ENCODE peak calls at places on chromosomes 2 and 18, in ten cellular contexts. T is left ventricle myocardium inferior; Q is mesendoderm; D is epithelial cell of prostate; J is CD4-positive, alpha-beta T cell; K is upper lobe of right lung; N is cardiac muscle cell; I is fibroblast of lung; U is ovary; H is brain microvascular endothelial cell. S is an unnamed sample.

GRCh38 chr18:21486905-21487437 is 113.5 kb downstream of the ESCO1 start:
- DNase-seq in K (no peak), N (no peak), U (no peak), J (no peak), D (no peak), Q (no peak), I (no peak), T (no peak), H (no peak), S (no peak)

GRCh38 chr2:238313991-238314350 is 6.3 kb upstream of the TRAF3IP1 start:
- DNase-seq in U (no peak), K (no peak), D (no peak), H (no peak), J (no peak), Q (no peak), T (no peak), N (no peak), I (no peak), S (no peak)

GRCh38 chr18:54717673-54718435 is 110.4 kb upstream of the RAB27B start:
- DNase-seq in I (peak; percentile 43), T (no peak), H (no peak), N (peak; percentile 23), K (no peak), U (no peak), D (no peak), Q (peak; percentile 56), J (peak; percentile 14), S (no peak)

GRCh38 chr2:134408791-134409190 is 154.9 kb downstream of the MGAT5 start:
- DNase-seq in K (no peak), I (peak; percentile 71), N (no peak), Q (no peak), T (no peak), J (no peak), D (no peak), U (no peak), H (peak; percentile 51), S (no peak)

GRCh38 chr2:147862859-147863516 is 18.2 kb downstream of the ACVR2A start:
- DNase-seq in D (no peak), U (no peak), T (no peak), N (no peak), J (no peak), I (peak; percentile 26), H (no peak), K (no peak), Q (no peak), S (no peak)

GRCh38 chr2:227864161-227864756 is 7.2 kb upstream of the DAW1 start:
- DNase-seq in K (no peak), N (peak; percentile 92), J (no peak), Q (no peak), T (no peak), I (peak; percentile 56), H (peak; percentile 64), D (no peak), U (no peak), S (peak; percentile 13)

GRCh38 chr2:181546086-181546485 is 88.9 kb downstream of the ITGA4 start:
- DNase-seq in Q (no peak), J (no peak), N (peak; percentile 3), K (no peak), D (peak; percentile 55), I (peak; percentile 75), H (peak; percentile 26), U (no peak), T (no peak), S (no peak)

GRCh38 chr2:3219536-3219935 is 158.1 kb downstream of the EIPR1 start:
- DNase-seq in K (no peak), I (no peak), U (no peak), T (no peak), J (no peak), D (no peak), N (no peak), H (no peak), Q (no peak), S (no peak)

GRCh38 chr18:5895886-5896740 is 791 bp upstream of the TMEM200C start:
- DNase-seq in U (peak; percentile 60), I (peak; percentile 76), T (peak; percentile 18), K (peak; percentile 71), N (no peak), Q (peak; percentile 81), J (no peak), H (no peak), D (no peak), S (peak; percentile 20)

GRCh38 chr2:135650721-135651120 is 90.9 kb upstream of the UBXN4 start:
- DNase-seq in H (no peak), J (no peak), Q (no peak), K (no peak), U (no peak), N (no peak), I (peak; percentile 18), T (no peak), D (no peak), S (no peak)

DNA sequence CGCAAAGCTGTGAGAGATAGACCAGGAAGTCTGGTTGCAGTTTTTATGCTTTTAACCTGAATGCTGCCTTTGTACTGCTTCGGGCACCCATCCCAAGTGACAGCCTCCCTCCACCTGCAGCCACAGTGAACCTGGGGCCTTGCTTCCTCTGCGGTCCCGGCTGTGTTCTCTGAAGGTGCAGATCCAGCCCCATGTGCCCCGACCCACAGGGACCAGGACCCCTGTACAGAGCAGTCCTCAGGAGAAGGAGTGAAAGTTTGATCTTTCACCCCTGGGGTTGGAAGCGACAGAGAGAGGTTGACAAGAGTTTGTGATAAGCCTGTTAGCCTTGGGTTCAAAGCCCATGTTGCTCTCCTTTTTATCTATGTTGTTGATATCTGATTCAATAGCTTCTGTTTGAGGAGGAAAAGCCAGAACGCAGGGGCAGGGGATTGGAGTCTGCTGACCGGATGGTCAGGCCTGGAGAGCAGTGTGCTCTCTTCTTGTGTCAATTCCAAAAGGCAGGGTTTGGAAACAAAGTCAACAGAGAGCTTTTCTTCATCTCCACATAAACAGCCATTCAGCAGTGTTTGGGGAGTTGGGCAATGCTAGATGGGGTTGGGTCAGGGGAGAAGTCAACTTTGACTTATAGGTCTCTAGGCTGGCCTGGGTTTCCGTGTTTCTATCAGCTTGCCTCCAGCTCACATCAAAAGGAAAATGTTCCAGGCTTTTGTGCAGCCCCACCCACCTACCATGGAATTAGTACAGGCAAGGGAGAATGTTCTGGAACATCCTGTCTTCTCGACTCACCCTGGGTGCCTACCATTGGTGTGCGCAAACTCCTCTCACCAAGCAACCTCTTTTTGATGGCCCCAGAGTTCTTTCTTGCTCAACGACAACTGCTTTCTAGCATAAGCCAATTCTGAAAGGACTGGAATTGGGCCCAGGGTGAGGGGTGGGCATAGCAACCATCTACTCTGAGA is 214.9 kb downstream of the ALPK2 start:
- DNase-seq in U (no peak), K (no peak), D (no peak), T (no peak), N (no peak), Q (peak; percentile 22), J (no peak), I (no peak), H (no peak), S (no peak)
- H3K27ac ChIP-seq in U (no peak overlapping the region), K (no peak overlapping the region), D (no peak overlapping the region), T (no peak overlapping the region), N (no peak overlapping the region), Q (no peak overlapping the region), J (no peak overlapping the region), I (no peak overlapping the region), H (no peak overlapping the region), S (peak overlapping the region; percentile 49)

GRCh38 chr2:84482588-84482987 is 23.5 kb upstream of the SUCLG1 start:
- DNase-seq in I (no peak), Q (no peak), U (no peak), N (peak; percentile 5), H (no peak), T (no peak), K (no peak), D (no peak), J (no peak), S (no peak)

GRCh38 chr2:84487298-84487996 is 28.4 kb upstream of the SUCLG1 start:
- DNase-seq in T (no peak), H (peak; percentile 56), U (no peak), Q (no peak), N (peak; percentile 96), I (peak; percentile 92), J (no peak), K (no peak), D (no peak), S (no peak)

GRCh38 chr2:84483320-84483719 is 24.2 kb upstream of the SUCLG1 start:
- DNase-seq in J (no peak), Q (no peak), H (no peak), D (no peak), I (no peak), K (no peak), N (no peak), U (no peak), T (no peak), S (no peak)

GRCh38 chr2:84491256-84491655 is 25.0 kb upstream of the DNAH6 start:
- DNase-seq in Q (no peak), J (no peak), T (no peak), D (no peak), I (no peak), N (no peak), H (no peak), K (no peak), U (no peak), S (no peak)

GRCh38 chr2:84486436-84487115 is 27.5 kb upstream of the SUCLG1 start:
- DNase-seq in Q (no peak), K (no peak), T (no peak), I (peak; percentile 58), N (peak; percentile 94), D (no peak), J (no peak), U (no peak), H (no peak), S (peak; percentile 89)
- H3K27ac ChIP-seq in Q (no peak overlapping the region), K (no peak overlapping the region), T (no peak overlapping the region), I (no peak overlapping the region), N (no peak overlapping the region), D (no peak overlapping the region), J (no peak overlapping the region), U (no peak overlapping the region), H (no peak overlapping the region), S (peak overlapping the region; percentile 74)

GRCh38 chr2:209970271-209970670 is 32.2 kb upstream of the RPE start:
- DNase-seq in H (no peak), T (no peak), Q (no peak), N (no peak), K (no peak), J (no peak), I (no peak), U (no peak), D (no peak), S (no peak)
- H3K27ac ChIP-seq in H (no peak overlapping the region), T (no peak overlapping the region), Q (no peak overlapping the region), N (no peak overlapping the region), K (no peak overlapping the region), J (no peak overlapping the region), I (no peak overlapping the region), U (no peak overlapping the region), D (no peak overlapping the region), S (no peak overlapping the region)

DNA sequence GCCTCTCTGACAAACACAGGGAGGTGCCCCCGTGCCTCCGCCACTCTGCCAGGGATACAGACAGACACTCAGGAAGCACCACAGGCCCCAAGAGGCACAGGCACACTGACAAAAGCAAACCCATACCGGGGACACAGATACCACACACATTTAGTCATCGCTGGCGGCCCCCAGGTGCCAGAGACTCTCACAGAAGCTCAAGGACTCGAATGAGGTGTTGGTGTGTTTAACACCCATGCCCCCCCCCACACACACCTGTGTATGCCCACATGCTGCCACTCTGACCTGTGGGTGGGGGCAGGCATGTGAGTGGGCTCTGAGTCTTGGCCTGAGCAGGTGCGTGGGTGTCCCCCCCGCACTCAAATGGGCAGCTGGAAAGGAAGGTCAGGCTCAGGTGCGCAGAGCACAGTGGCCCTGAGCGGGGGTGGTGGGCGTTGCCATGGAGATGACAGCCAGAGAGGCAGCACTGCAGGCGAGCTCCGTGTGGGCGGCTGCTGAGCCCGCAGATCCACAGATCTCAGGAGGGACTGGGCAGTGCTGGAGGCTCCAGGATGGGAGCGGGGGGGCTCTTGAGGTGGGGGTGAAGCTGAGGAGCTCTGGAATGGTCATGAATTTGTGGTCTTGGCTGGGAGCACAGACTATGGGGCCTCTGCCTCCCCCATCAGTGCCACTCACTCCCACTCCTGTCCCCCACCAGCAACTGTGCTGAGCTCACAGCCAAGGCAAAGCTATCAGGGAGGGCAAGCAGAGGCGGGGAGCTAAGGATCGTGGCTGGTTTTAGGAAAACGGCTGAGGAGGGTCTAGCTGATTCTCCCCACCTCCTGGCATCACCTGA is 73.9 kb upstream of the TAF1B start:
- DNase-seq in D (no peak), Q (peak; percentile 66), I (peak; percentile 57), J (no peak), H (no peak), T (no peak), K (peak; percentile 65), U (no peak), N (no peak), S (no peak)
- H3K27ac ChIP-seq in D (no peak overlapping the region), Q (no peak overlapping the region), I (no peak overlapping the region), J (no peak overlapping the region), H (no peak overlapping the region), T (peak overlapping the region; percentile 78), K (no peak overlapping the region), U (no peak overlapping the region), N (no peak overlapping the region), S (no peak overlapping the region)

S was measured in body of pancreas.